ENCODE peak calls at places on chromosome 13, in five cellular contexts. A, E, N, R and H are unnamed samples.

GRCh38 chr13:106533101-106533939 is 2.1 kb downstream of the EFNB2 start:
- DNase-seq in A (peak; percentile 89), E (peak; percentile 86), N (peak; percentile 87), R (no peak), H (peak; percentile 86)

GRCh38 chr13:51849145-51850101 is 4.4 kb upstream of the TMEM272 start:
- DNase-seq in A (peak; percentile 61), E (no peak), N (peak; percentile 26), R (no peak), H (no peak)

GRCh38 chr13:29457299-29457698 is 138.2 kb downstream of the SLC7A1 start:
- DNase-seq in A (no peak), E (no peak), N (no peak), R (no peak), H (no peak)

GRCh38 chr13:45136741-45137500 is 16.6 kb downstream of the GTF2F2 start:
- DNase-seq in A (no peak), E (no peak), N (no peak), R (no peak), H (no peak)

GRCh38 chr13:112434937-112435523 is 58.9 kb downstream of the SPACA7 start:
- DNase-seq in A (no peak), E (peak; percentile 10), N (no peak), R (no peak), H (no peak)

GRCh38 chr13:30569901-30570576 is 47.7 kb upstream of the USPL1 start:
- DNase-seq in A (no peak), E (peak; percentile 35), N (peak; percentile 24), R (no peak), H (no peak)

GRCh38 chr13:112181336-112182051 is 114.5 kb downstream of the SOX1 start:
- DNase-seq in A (no peak), E (no peak), N (no peak), R (no peak), H (no peak)

GRCh38 chr13:66940113-66940512 is 290.0 kb downstream of the PCDH9 start:
- DNase-seq in A (no peak), E (no peak), N (no peak), R (no peak), H (no peak)

GRCh38 chr13:28754698-28755545 is 36.2 kb upstream of the SLC46A3 start:
- DNase-seq in A (no peak), E (no peak), N (peak; percentile 47), R (no peak), H (peak; percentile 73)

GRCh38 chr13:96817336-96817941 is 176.8 kb downstream of the OXGR1 start:
- DNase-seq in A (no peak), E (no peak), N (no peak), R (no peak), H (no peak)
- H3K4me3 ChIP-seq in A (no peak overlapping the region), E (no peak overlapping the region), N (no peak overlapping the region), R (no peak overlapping the region), H (no peak overlapping the region)

GRCh38 chr13:33078268-33078667 is 62.0 kb downstream of the KL start:
- DNase-seq in A (no peak), E (no peak), N (no peak), R (no peak), H (no peak)

GRCh38 chr13:33081666-33082065 is 65.4 kb downstream of the KL start:
- DNase-seq in A (no peak), E (no peak), N (no peak), R (no peak), H (no peak)

GRCh38 chr13:33083054-33083453 is 66.8 kb downstream of the KL start:
- DNase-seq in A (no peak), E (no peak), N (no peak), R (no peak), H (no peak)

GRCh38 chr13:33080962-33081655 is 64.9 kb downstream of the KL start:
- DNase-seq in A (no peak), E (no peak), N (no peak), R (no peak), H (no peak)

GRCh38 chr13:33079960-33080359 is 63.7 kb downstream of the KL start:
- DNase-seq in A (no peak), E (no peak), N (no peak), R (no peak), H (no peak)
- H3K4me1 ChIP-seq in A (peaks cover 3% of the 10 kb centered on the region), E (no peaks in the 10 kb centered on the region), N (no peaks in the 10 kb centered on the region), R (no peaks in the 10 kb centered on the region), H (no peaks in the 10 kb centered on the region)

DNA sequence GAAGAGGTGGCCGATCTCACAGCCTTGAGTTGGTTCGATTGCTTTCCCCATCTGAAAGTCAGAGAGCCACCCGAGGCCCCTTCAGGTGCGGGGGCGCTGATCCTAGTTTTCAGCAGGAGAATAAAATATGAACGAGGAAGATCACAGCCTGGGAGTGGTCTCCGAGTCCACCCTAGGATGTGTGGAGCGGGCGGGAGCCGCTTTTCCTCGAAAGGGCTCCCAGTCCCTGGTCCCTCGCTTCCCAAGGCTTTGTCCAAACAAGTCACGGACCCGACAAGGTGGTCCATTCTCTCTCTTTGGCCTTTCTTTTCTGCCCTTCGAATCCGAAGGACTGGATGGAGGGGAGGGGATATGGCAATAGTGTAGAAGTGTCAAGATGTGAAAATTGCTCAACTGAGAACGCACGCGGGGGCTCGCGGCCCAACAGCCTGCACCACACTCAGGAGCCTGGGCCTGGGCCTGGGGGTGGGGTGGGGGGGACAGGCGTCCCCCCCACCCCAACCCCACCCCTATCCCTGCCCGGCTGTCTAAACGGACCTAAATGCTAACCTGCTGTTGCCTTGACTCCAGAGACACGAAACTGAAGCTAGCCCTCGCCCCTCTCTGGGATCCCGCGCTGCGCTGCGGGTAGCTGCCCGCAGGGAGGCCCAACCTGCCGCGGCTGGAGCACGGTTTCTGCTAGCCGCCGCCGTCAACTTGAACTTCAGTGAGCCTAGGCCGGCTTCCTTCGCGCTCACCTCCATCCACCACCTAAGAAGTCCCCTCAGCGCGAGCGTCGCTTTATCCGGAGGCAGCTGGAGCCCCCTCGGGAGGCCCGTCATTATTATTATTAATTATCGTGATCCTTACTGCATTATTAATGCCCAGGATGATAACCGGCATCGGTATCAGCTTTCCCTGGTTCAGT is 7.1 kb downstream of the ZIC2 start:
- DNase-seq in A (no peak), E (no peak), N (no peak), R (no peak), H (no peak)
- H3K27me3 ChIP-seq in A (peaks cover 98% of the 10 kb centered on the region), E (peaks cover 73% of the 10 kb centered on the region), N (peaks cover 94% of the 10 kb centered on the region), R (peaks cover 98% of the 10 kb centered on the region), H (peaks cover 3% of the 10 kb centered on the region)

GRCh38 chr13:77779461-77780272 is 82.2 kb downstream of the SLAIN1 start:
- DNase-seq in A (peak; percentile 43), E (peak; percentile 41), N (peak; percentile 26), R (no peak), H (no peak)
- H3K4me3 ChIP-seq in A (no peak overlapping the region), E (no peak overlapping the region), N (no peak overlapping the region), R (no peak overlapping the region), H (no peak overlapping the region)

GRCh38 chr13:100541882-100542545 is 46.6 kb downstream of the GGACT start:
- DNase-seq in A (no peak), E (no peak), N (peak; percentile 9), R (no peak), H (no peak)
- H3K4me1 ChIP-seq in A (peaks cover 19% of the 10 kb centered on the region), E (no peaks in the 10 kb centered on the region), N (no peaks in the 10 kb centered on the region), R (peaks cover 9% of the 10 kb centered on the region), H (no peaks in the 10 kb centered on the region)

GRCh38 chr13:81872581-81872980 is 1531.7 kb upstream of the SPRY2 start:
- DNase-seq in A (no peak), E (no peak), N (no peak), R (no peak), H (no peak)
- H3K27me3 ChIP-seq in A (no peaks in the 10 kb centered on the region), E (no peaks in the 10 kb centered on the region), N (no peaks in the 10 kb centered on the region), R (no peaks in the 10 kb centered on the region), H (no peaks in the 10 kb centered on the region)

GRCh38 chr13:57527114-57527770 is 104.3 kb upstream of the PCDH17 start:
- DNase-seq in A (no peak), E (no peak), N (no peak), R (no peak), H (no peak)
- H3K4me3 ChIP-seq in A (no peak overlapping the region), E (no peak overlapping the region), N (no peak overlapping the region), R (no peak overlapping the region), H (no peak overlapping the region)

DNA sequence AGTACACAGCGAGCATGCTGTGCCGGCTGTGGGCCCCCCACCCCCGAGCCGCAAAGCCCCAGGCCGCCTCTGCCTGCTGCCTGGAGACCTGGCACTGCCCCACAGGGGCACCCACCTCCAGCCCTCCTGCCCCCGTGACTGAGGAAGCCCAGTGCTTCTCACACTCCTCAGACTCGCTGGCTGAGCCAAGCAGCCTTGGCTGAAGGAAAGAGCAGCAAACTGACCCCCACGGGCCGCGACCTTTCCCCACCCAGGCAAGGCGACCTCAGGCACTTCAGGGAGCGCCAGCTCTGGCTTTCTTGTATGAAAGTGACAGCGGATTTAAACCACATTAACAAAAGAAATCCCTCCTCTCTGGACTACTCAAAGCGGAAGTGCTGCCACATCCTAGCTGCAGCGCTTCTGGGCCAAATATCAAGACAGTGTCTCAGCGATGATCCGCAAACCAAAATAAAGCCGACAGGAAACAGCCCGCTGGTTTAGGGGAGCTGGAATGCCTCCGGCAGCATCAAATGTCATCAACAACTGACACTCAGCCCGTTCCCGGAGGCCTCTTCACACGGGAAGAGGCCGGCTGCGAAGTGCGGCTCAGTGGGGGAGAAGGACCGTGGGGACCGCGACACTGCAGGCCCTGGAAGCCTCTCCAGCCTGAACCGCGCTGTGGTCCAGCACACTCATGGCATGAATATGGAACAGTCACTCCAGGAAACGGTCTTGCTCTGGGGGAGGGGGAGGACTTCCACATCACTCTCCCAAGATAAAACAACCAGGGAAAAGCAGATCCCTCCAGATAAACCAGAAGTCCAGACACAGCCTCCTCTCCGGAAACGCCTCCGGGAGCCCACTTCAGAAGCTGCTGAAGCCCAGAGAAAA is 1.5 kb downstream of the RASA3 start:
- DNase-seq in A (peak; percentile 57), E (no peak), N (peak; percentile 47), R (peak; percentile 53), H (peak; percentile 80)
- H3K4me1 ChIP-seq in A (peaks cover 60% of the 10 kb centered on the region), E (peaks cover 44% of the 10 kb centered on the region), N (peaks cover 7% of the 10 kb centered on the region), R (peaks cover 57% of the 10 kb centered on the region), H (peaks cover 17% of the 10 kb centered on the region)

GRCh38 chr13:78520425-78520824 is 82.9 kb downstream of the POU4F1 start:
- DNase-seq in A (no peak), E (no peak), N (no peak), R (no peak), H (no peak)
- H3K27me3 ChIP-seq in A (no peaks in the 10 kb centered on the region), E (no peaks in the 10 kb centered on the region), N (no peaks in the 10 kb centered on the region), R (no peaks in the 10 kb centered on the region), H (no peaks in the 10 kb centered on the region)

GRCh38 chr13:48319458-48320395 is 16.2 kb downstream of the RB1 start:
- DNase-seq in A (no peak), E (no peak), N (peak; percentile 38), R (no peak), H (peak; percentile 53)
- H3K4me3 ChIP-seq in A (peak overlapping the region; percentile 45), E (peak overlapping the region; percentile 37), N (peak overlapping the region; percentile 26), R (peak overlapping the region; percentile 51), H (no peak overlapping the region)